ENCODE peak calls at places on chromosome 19, in nine cellular contexts. One of them, this sample, is unnamed.

GRCh38 chr19:18849838-18850400 is 18.2 kb downstream of the UPF1 start:
- DNase-seq in astrocyte of the spinal cord: no peak
- DNase-seq in transverse colon: no peak
- DNase-seq in lower leg skin: no peak
- DNase-seq in fibroblast of the aortic adventitia: no peak
- DNase-seq in mucosa of descending colon: no peak
- DNase-seq in psoas muscle: no peak
- DNase-seq in fibroblast of pulmonary artery: no peak
- DNase-seq in AG10803: peak
- DNase-seq in this sample: no peak

GRCh38 chr19:42178791-42179500 is 38.5 kb downstream of the DEDD2 start:
- DNase-seq in lower leg skin: no peak
- DNase-seq in astrocyte of the spinal cord: no peak
- DNase-seq in fibroblast of the aortic adventitia: no peak
- DNase-seq in AG10803: no peak
- DNase-seq in fibroblast of pulmonary artery: no peak
- DNase-seq in mucosa of descending colon: no peak
- DNase-seq in transverse colon: no peak
- DNase-seq in psoas muscle: no peak
- DNase-seq in this sample: peak

GRCh38 chr19:32711747-32712146 is 7.8 kb upstream of the TDRD12 start:
- DNase-seq in transverse colon: no peak
- DNase-seq in astrocyte of the spinal cord: no peak
- DNase-seq in fibroblast of pulmonary artery: no peak
- DNase-seq in fibroblast of the aortic adventitia: no peak
- DNase-seq in lower leg skin: no peak
- DNase-seq in mucosa of descending colon: no peak
- DNase-seq in psoas muscle: no peak
- DNase-seq in AG10803: no peak
- DNase-seq in this sample: no peak

GRCh38 chr19:15115080-15115479 is 7.9 kb downstream of the SYDE1 start:
- DNase-seq in fibroblast of pulmonary artery: peak
- DNase-seq in mucosa of descending colon: no peak
- DNase-seq in psoas muscle: peak
- DNase-seq in fibroblast of the aortic adventitia: peak
- DNase-seq in lower leg skin: no peak
- DNase-seq in transverse colon: peak
- DNase-seq in AG10803: peak
- DNase-seq in astrocyte of the spinal cord: peak
- DNase-seq in this sample: no peak

GRCh38 chr19:19619849-19620210 is 1.3 kb upstream of the PBX4 start:
- DNase-seq in AG10803: no peak
- DNase-seq in fibroblast of the aortic adventitia: no peak
- DNase-seq in mucosa of descending colon: no peak
- DNase-seq in lower leg skin: no peak
- DNase-seq in transverse colon: no peak
- DNase-seq in psoas muscle: no peak
- DNase-seq in fibroblast of pulmonary artery: no peak
- DNase-seq in astrocyte of the spinal cord: no peak
- DNase-seq in this sample: no peak

GRCh38 chr19:29478578-29479565 is 46.9 kb upstream of the VSTM2B start:
- DNase-seq in mucosa of descending colon: peak
- DNase-seq in lower leg skin: no peak
- DNase-seq in psoas muscle: no peak
- DNase-seq in fibroblast of pulmonary artery: no peak
- DNase-seq in AG10803: peak
- DNase-seq in transverse colon: no peak
- DNase-seq in fibroblast of the aortic adventitia: no peak
- DNase-seq in astrocyte of the spinal cord: no peak
- DNase-seq in this sample: peak

GRCh38 chr19:3950871-3951861 is 18.3 kb downstream of the NMRK2 start:
- DNase-seq in lower leg skin: no peak
- DNase-seq in transverse colon: no peak
- DNase-seq in fibroblast of the aortic adventitia: no peak
- DNase-seq in psoas muscle: peak
- DNase-seq in mucosa of descending colon: no peak
- DNase-seq in fibroblast of pulmonary artery: no peak
- DNase-seq in astrocyte of the spinal cord: no peak
- DNase-seq in AG10803: no peak
- DNase-seq in this sample: peak

GRCh38 chr19:30074741-30075460 is 132.9 kb downstream of the URI1 start:
- DNase-seq in astrocyte of the spinal cord: no peak
- DNase-seq in fibroblast of the aortic adventitia: no peak
- DNase-seq in psoas muscle: no peak
- DNase-seq in transverse colon: no peak
- DNase-seq in fibroblast of pulmonary artery: no peak
- DNase-seq in lower leg skin: no peak
- DNase-seq in mucosa of descending colon: peak
- DNase-seq in AG10803: no peak
- DNase-seq in this sample: no peak

GRCh38 chr19:36266375-36266961 is 51.6 kb downstream of the ZNF146 start:
- DNase-seq in fibroblast of the aortic adventitia: no peak
- DNase-seq in lower leg skin: no peak
- DNase-seq in astrocyte of the spinal cord: no peak
- DNase-seq in transverse colon: no peak
- DNase-seq in AG10803: no peak
- DNase-seq in mucosa of descending colon: no peak
- DNase-seq in fibroblast of pulmonary artery: no peak
- DNase-seq in psoas muscle: peak
- DNase-seq in this sample: no peak

GRCh38 chr19:28330831-28331230 is 882.1 kb downstream of the UQCRFS1 start:
- DNase-seq in lower leg skin: no peak
- DNase-seq in AG10803: no peak
- DNase-seq in astrocyte of the spinal cord: no peak
- DNase-seq in transverse colon: no peak
- DNase-seq in fibroblast of the aortic adventitia: peak
- DNase-seq in mucosa of descending colon: no peak
- DNase-seq in fibroblast of pulmonary artery: peak
- DNase-seq in psoas muscle: no peak
- DNase-seq in this sample: no peak

GRCh38 chr19:13366529-13367143 is 139.6 kb downstream of the CACNA1A start:
- DNase-seq in astrocyte of the spinal cord: peak
- DNase-seq in mucosa of descending colon: no peak
- DNase-seq in lower leg skin: no peak
- DNase-seq in fibroblast of pulmonary artery: peak
- DNase-seq in transverse colon: no peak
- DNase-seq in AG10803: peak
- DNase-seq in psoas muscle: no peak
- DNase-seq in fibroblast of the aortic adventitia: peak
- DNase-seq in this sample: no peak
- TF ChIP-seq CTCF in astrocyte of the spinal cord: peak
- TF ChIP-seq CTCF in mucosa of descending colon: no peak
- TF ChIP-seq CTCF in lower leg skin: no peak
- TF ChIP-seq CTCF in fibroblast of pulmonary artery: peak
- TF ChIP-seq CTCF in transverse colon: no peak
- TF ChIP-seq CTCF in AG10803: peak
- TF ChIP-seq CTCF in psoas muscle: no peak
- TF ChIP-seq CTCF in fibroblast of the aortic adventitia: peak
- TF ChIP-seq CTCF in this sample: peak

GRCh38 chr19:50344661-50345318 is 15.6 kb upstream of the KCNC3 start:
- DNase-seq in AG10803: no peak
- DNase-seq in transverse colon: no peak
- DNase-seq in fibroblast of pulmonary artery: no peak
- DNase-seq in astrocyte of the spinal cord: no peak
- DNase-seq in mucosa of descending colon: no peak
- DNase-seq in psoas muscle: no peak
- DNase-seq in fibroblast of the aortic adventitia: no peak
- DNase-seq in lower leg skin: no peak
- DNase-seq in this sample: no peak
- H3K4me3 ChIP-seq in AG10803: no peak
- H3K4me3 ChIP-seq in transverse colon: no peak
- H3K4me3 ChIP-seq in fibroblast of pulmonary artery: no peak
- H3K4me3 ChIP-seq in astrocyte of the spinal cord: no peak
- H3K4me3 ChIP-seq in mucosa of descending colon: no peak
- H3K4me3 ChIP-seq in psoas muscle: no peak
- H3K4me3 ChIP-seq in fibroblast of the aortic adventitia: no peak
- H3K4me3 ChIP-seq in lower leg skin: no peak
- H3K4me3 ChIP-seq in this sample: no peak

GRCh38 chr19:47313754-47314133 is 4.1 kb downstream of the C5AR1 start:
- DNase-seq in astrocyte of the spinal cord: no peak
- DNase-seq in AG10803: no peak
- DNase-seq in lower leg skin: no peak
- DNase-seq in transverse colon: no peak
- DNase-seq in fibroblast of pulmonary artery: no peak
- DNase-seq in psoas muscle: no peak
- DNase-seq in mucosa of descending colon: no peak
- DNase-seq in fibroblast of the aortic adventitia: no peak
- DNase-seq in this sample: no peak
- TF ChIP-seq CTCF in astrocyte of the spinal cord: no peak
- TF ChIP-seq CTCF in AG10803: no peak
- TF ChIP-seq CTCF in lower leg skin: no peak
- TF ChIP-seq CTCF in transverse colon: no peak
- TF ChIP-seq CTCF in fibroblast of pulmonary artery: no peak
- TF ChIP-seq CTCF in psoas muscle: no peak
- TF ChIP-seq CTCF in mucosa of descending colon: no peak
- TF ChIP-seq CTCF in fibroblast of the aortic adventitia: no peak
- TF ChIP-seq CTCF in this sample: no peak

DNA sequence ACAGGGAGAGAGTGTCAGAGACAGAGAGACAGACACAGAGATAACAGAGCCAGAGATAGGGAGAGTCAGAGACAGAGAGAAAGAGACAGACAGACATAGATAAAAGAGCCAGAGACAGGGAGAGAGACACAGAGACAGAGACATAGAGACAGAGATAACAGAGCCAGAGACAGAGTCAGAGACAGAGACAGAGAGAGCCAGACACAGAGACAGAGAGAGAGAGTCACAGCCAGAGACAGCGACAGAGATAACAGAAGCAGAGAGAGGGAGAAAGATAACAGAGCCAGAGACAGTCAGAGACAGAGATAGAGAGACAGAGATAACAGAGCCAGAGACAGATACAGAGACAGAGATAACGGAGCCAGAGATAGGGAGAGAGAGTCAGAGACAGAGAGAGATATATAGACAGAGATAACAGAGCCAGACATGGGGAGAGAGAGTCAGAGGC is 865 bp upstream of the TNFSF9 start:
- DNase-seq in AG10803: no peak
- DNase-seq in psoas muscle: no peak
- DNase-seq in astrocyte of the spinal cord: no peak
- DNase-seq in fibroblast of pulmonary artery: no peak
- DNase-seq in lower leg skin: no peak
- DNase-seq in mucosa of descending colon: no peak
- DNase-seq in transverse colon: no peak
- DNase-seq in fibroblast of the aortic adventitia: no peak
- DNase-seq in this sample: no peak
- H3K4me3 ChIP-seq in AG10803: peak
- H3K4me3 ChIP-seq in psoas muscle: peak
- H3K4me3 ChIP-seq in astrocyte of the spinal cord: peak
- H3K4me3 ChIP-seq in fibroblast of pulmonary artery: peak
- H3K4me3 ChIP-seq in lower leg skin: no peak
- H3K4me3 ChIP-seq in mucosa of descending colon: no peak
- H3K4me3 ChIP-seq in transverse colon: no peak
- H3K4me3 ChIP-seq in fibroblast of the aortic adventitia: peak
- H3K4me3 ChIP-seq in this sample: peak